ENCODE peak calls at places on chromosome 15, in seven cellular contexts. One of them, this sample, is unnamed.

GRCh38 chr15:39642011-39642640 is 61.2 kb downstream of the THBS1 start:
- DNase-seq in fibroblast of mammary gland: peak; percentile 55
- DNase-seq in Peyer's patch: no peak
- DNase-seq in Calu3: no peak
- DNase-seq in neural crest cell: no peak
- DNase-seq in RWPE1: peak; percentile 79
- DNase-seq in GM13976: no peak
- DNase-seq in this sample: no peak

GRCh38 chr15:90227816-90228772 is 5.6 kb downstream of the CIB1 start:
- DNase-seq in fibroblast of mammary gland: no peak
- DNase-seq in Peyer's patch: no peak
- DNase-seq in Calu3: no peak
- DNase-seq in neural crest cell: no peak
- DNase-seq in RWPE1: no peak
- DNase-seq in GM13976: no peak
- DNase-seq in this sample: no peak

GRCh38 chr15:27086146-27086545 is 115.2 kb downstream of the GABRG3 start:
- DNase-seq in fibroblast of mammary gland: no peak
- DNase-seq in Peyer's patch: no peak
- DNase-seq in Calu3: no peak
- DNase-seq in neural crest cell: peak; percentile 25
- DNase-seq in RWPE1: no peak
- DNase-seq in GM13976: no peak
- DNase-seq in this sample: no peak

GRCh38 chr15:34621675-34622074 is 38.2 kb upstream of the GOLGA8B start:
- DNase-seq in fibroblast of mammary gland: peak; percentile 48
- DNase-seq in Peyer's patch: no peak
- DNase-seq in Calu3: no peak
- DNase-seq in neural crest cell: no peak
- DNase-seq in RWPE1: peak; percentile 10
- DNase-seq in GM13976: peak; percentile 4
- DNase-seq in this sample: no peak

GRCh38 chr15:82159922-82160321 is 102.6 kb downstream of the EFL1 start:
- DNase-seq in fibroblast of mammary gland: peak; percentile 100
- DNase-seq in Peyer's patch: no peak
- DNase-seq in Calu3: no peak
- DNase-seq in neural crest cell: no peak
- DNase-seq in RWPE1: peak; percentile 64
- DNase-seq in GM13976: no peak
- DNase-seq in this sample: no peak

GRCh38 chr15:75042730-75043508 is 19.5 kb downstream of the PPCDC start:
- DNase-seq in fibroblast of mammary gland: peak; percentile 29
- DNase-seq in Peyer's patch: peak; percentile 96
- DNase-seq in Calu3: peak; percentile 96
- DNase-seq in neural crest cell: peak; percentile 25
- DNase-seq in RWPE1: no peak
- DNase-seq in GM13976: peak; percentile 90
- DNase-seq in this sample: no peak

GRCh38 chr15:71226536-71227455 is 111.5 kb downstream of the THSD4 start:
- DNase-seq in fibroblast of mammary gland: no peak
- DNase-seq in Peyer's patch: no peak
- DNase-seq in Calu3: no peak
- DNase-seq in neural crest cell: no peak
- DNase-seq in RWPE1: no peak
- DNase-seq in GM13976: no peak
- DNase-seq in this sample: no peak

GRCh38 chr15:51155906-51156305 is 61.2 kb upstream of the TNFAIP8L3 start:
- DNase-seq in fibroblast of mammary gland: no peak
- DNase-seq in Peyer's patch: no peak
- DNase-seq in Calu3: no peak
- DNase-seq in neural crest cell: no peak
- DNase-seq in RWPE1: no peak
- DNase-seq in GM13976: no peak
- DNase-seq in this sample: no peak

GRCh38 chr15:90038639-90039095 is 37.5 kb downstream of the ZNF710 start:
- DNase-seq in fibroblast of mammary gland: no peak
- DNase-seq in Peyer's patch: peak; percentile 22
- DNase-seq in Calu3: peak; percentile 41
- DNase-seq in neural crest cell: no peak
- DNase-seq in RWPE1: no peak
- DNase-seq in GM13976: no peak
- DNase-seq in this sample: no peak

GRCh38 chr15:44584162-44584749 is 47.3 kb downstream of the EIF3J start:
- DNase-seq in fibroblast of mammary gland: peak; percentile 53
- DNase-seq in Peyer's patch: peak; percentile 77
- DNase-seq in Calu3: peak; percentile 56
- DNase-seq in neural crest cell: no peak
- DNase-seq in RWPE1: no peak
- DNase-seq in GM13976: no peak
- DNase-seq in this sample: no peak

GRCh38 chr15:39657181-39657580 is 76.3 kb downstream of the THBS1 start:
- DNase-seq in fibroblast of mammary gland: peak; percentile 23
- DNase-seq in Peyer's patch: no peak
- DNase-seq in Calu3: no peak
- DNase-seq in neural crest cell: no peak
- DNase-seq in RWPE1: no peak
- DNase-seq in GM13976: no peak
- DNase-seq in this sample: no peak

GRCh38 chr15:78372880-78373279 is 32.7 kb downstream of the CRABP1 start:
- DNase-seq in fibroblast of mammary gland: no peak
- DNase-seq in Peyer's patch: peak; percentile 85
- DNase-seq in Calu3: peak; percentile 52
- DNase-seq in neural crest cell: no peak
- DNase-seq in RWPE1: peak; percentile 44
- DNase-seq in GM13976: no peak
- DNase-seq in this sample: no peak

GRCh38 chr15:25137013-25137412 is 182.2 kb downstream of the SNRPN start:
- DNase-seq in fibroblast of mammary gland: no peak
- DNase-seq in Peyer's patch: no peak
- DNase-seq in Calu3: no peak
- DNase-seq in neural crest cell: no peak
- DNase-seq in RWPE1: no peak
- DNase-seq in GM13976: no peak
- DNase-seq in this sample: no peak

DNA sequence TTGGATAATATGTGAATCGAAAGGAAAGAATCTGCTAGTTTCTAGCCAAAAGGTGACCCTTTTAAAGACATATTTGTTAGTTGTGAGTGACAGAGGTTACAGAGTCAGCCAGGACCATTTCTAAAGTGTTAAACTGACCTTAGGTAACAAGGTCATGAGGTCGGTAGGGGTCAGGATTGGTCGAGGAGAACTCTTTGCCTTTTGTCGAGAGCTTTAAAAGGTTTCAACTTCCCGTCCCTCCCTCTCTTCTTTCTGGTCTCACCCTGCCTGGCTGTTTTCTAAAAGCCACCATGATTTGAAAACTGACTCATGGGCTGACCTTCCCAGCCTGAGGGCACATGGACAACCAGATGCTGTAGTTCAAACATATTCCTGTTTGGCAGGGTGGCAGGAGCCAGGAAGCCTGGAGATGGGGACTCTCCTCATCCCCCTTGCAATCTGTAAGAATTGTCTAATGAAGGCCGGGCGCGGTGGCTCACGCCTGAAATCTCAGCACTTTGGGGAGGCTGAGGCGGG is 25.8 kb upstream of the PRTG start:
- DNase-seq in fibroblast of mammary gland: no peak
- DNase-seq in Peyer's patch: no peak
- DNase-seq in Calu3: no peak
- DNase-seq in neural crest cell: peak; percentile 33
- DNase-seq in RWPE1: no peak
- DNase-seq in GM13976: no peak
- DNase-seq in this sample: no peak
- TF ChIP-seq CTCF in fibroblast of mammary gland: no peak
- TF ChIP-seq CTCF in Peyer's patch: no peak
- TF ChIP-seq CTCF in Calu3: no peak
- TF ChIP-seq CTCF in neural crest cell: no peak
- TF ChIP-seq CTCF in RWPE1: no peak
- TF ChIP-seq CTCF in GM13976: no peak
- TF ChIP-seq CTCF in this sample: no peak

GRCh38 chr15:33313491-33313890 is 2.7 kb downstream of the RYR3 start:
- DNase-seq in fibroblast of mammary gland: no peak
- DNase-seq in Peyer's patch: no peak
- DNase-seq in Calu3: no peak
- DNase-seq in neural crest cell: no peak
- DNase-seq in RWPE1: peak; percentile 83
- DNase-seq in GM13976: no peak
- DNase-seq in this sample: no peak

GRCh38 chr15:33311312-33311971 is 675 bp downstream of the RYR3 start:
- DNase-seq in fibroblast of mammary gland: no peak
- DNase-seq in Peyer's patch: no peak
- DNase-seq in Calu3: no peak
- DNase-seq in neural crest cell: peak; percentile 11
- DNase-seq in RWPE1: no peak
- DNase-seq in GM13976: no peak
- DNase-seq in this sample: no peak

GRCh38 chr15:33310481-33311311 is at the start of gene RYR3:
- DNase-seq in fibroblast of mammary gland: peak; percentile 16
- DNase-seq in Peyer's patch: no peak
- DNase-seq in Calu3: no peak
- DNase-seq in neural crest cell: peak; percentile 26
- DNase-seq in RWPE1: no peak
- DNase-seq in GM13976: no peak
- DNase-seq in this sample: peak; percentile 67

GRCh38 chr15:33315044-33315443 is 4.3 kb downstream of the RYR3 start:
- DNase-seq in fibroblast of mammary gland: no peak
- DNase-seq in Peyer's patch: no peak
- DNase-seq in Calu3: no peak
- DNase-seq in neural crest cell: no peak
- DNase-seq in RWPE1: no peak
- DNase-seq in GM13976: no peak
- DNase-seq in this sample: no peak

DNA sequence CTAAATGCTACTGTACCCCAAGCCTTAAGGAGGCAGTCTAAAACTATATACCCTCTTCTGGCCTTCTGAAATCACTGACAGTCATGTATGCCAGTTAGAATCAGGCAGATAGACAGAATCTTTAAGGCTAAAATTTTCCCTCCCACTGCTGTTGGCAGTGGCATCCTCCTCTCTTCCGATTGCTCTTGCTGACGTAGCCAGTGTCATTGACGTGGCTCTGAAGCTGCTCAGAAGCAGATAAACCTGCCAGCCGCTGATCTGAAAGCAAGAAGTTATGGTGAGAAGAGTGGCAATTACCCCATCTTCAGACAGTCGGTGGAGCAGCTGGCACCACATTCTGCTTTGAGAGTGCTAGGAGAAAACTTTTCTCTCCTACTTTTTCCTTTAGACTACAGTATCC is 3.3 kb downstream of the RYR3 start:
- DNase-seq in fibroblast of mammary gland: no peak
- DNase-seq in Peyer's patch: no peak
- DNase-seq in Calu3: no peak
- DNase-seq in neural crest cell: no peak
- DNase-seq in RWPE1: no peak
- DNase-seq in GM13976: no peak
- DNase-seq in this sample: no peak
- TF ChIP-seq CTCF in fibroblast of mammary gland: no peak
- TF ChIP-seq CTCF in Peyer's patch: no peak
- TF ChIP-seq CTCF in Calu3: no peak
- TF ChIP-seq CTCF in neural crest cell: no peak
- TF ChIP-seq CTCF in RWPE1: no peak
- TF ChIP-seq CTCF in GM13976: no peak
- TF ChIP-seq CTCF in this sample: no peak

DNA sequence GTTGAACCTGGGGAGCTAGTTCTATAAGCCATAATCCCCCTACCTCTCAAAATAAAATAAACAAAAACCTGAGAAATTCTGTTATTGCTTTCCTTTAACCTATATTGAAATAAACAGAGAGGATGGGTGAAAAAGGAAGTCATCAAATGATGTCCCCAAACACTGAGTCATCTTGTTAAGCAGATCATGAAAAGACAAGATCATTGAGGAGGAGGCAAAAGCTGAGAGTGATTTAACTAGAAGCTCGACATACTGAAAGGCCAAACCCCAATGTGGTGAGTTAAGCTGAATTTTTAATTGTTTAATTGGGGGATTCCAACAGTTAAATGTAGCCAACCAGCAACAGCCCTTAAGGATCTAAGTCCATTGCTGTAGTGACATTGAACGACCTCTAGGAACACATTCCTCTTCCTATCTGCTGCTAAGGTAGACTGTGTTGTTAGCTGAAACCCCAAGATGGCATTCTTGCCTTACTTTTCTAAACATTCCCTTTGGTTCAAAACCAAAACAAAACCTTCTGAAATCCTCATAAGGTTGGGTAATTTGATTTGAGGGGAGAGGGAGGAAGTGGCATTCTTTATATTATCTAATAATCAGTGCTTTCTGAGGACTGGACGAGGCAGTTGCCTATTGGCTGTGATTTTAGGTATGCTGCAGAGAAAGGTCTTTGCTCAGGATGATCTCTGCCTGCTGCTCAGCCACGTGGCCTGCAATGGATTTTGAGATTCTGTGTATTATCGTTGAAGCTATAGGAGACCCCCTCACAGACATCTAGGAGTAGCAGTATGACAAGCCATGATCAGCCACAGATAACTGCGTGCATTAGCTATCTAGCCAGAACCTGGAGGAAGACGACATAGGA is 62.7 kb upstream of the BNIP2 start:
- DNase-seq in fibroblast of mammary gland: peak; percentile 16
- DNase-seq in Peyer's patch: no peak
- DNase-seq in Calu3: no peak
- DNase-seq in neural crest cell: no peak
- DNase-seq in RWPE1: peak; percentile 33
- DNase-seq in GM13976: no peak
- DNase-seq in this sample: no peak
- TF ChIP-seq CTCF in fibroblast of mammary gland: peak; percentile 24
- TF ChIP-seq CTCF in Peyer's patch: no peak
- TF ChIP-seq CTCF in Calu3: peak; percentile 35
- TF ChIP-seq CTCF in neural crest cell: peak; percentile 55
- TF ChIP-seq CTCF in RWPE1: peak; percentile 24
- TF ChIP-seq CTCF in GM13976: no peak
- TF ChIP-seq CTCF in this sample: no peak

DNA sequence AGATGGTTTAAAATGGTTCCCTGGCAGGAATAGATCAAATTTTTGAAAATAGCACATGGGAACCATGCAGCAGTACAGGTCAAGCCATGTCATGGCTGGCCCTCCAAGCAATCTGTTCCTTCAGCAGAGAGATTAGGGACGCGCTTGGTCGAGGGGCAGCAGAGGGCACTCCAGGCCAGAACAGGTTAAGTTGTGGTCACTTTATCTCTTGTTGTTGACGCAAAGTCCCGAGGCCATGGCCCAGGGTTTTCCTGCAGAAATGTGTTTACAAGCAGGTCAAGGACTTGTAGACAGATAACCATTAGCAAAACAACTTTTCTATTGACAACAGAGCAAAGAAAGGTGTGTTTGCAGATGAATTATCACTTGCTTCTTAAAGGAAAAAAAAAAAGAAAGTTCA is 570.0 kb upstream of the NR2F2 start:
- DNase-seq in fibroblast of mammary gland: peak; percentile 21
- DNase-seq in Peyer's patch: no peak
- DNase-seq in Calu3: peak; percentile 35
- DNase-seq in neural crest cell: peak; percentile 37
- DNase-seq in RWPE1: no peak
- DNase-seq in GM13976: no peak
- DNase-seq in this sample: no peak
- TF ChIP-seq CTCF in fibroblast of mammary gland: no peak
- TF ChIP-seq CTCF in Peyer's patch: no peak
- TF ChIP-seq CTCF in Calu3: no peak
- TF ChIP-seq CTCF in neural crest cell: no peak
- TF ChIP-seq CTCF in RWPE1: no peak
- TF ChIP-seq CTCF in GM13976: peak; percentile 20
- TF ChIP-seq CTCF in this sample: no peak

GRCh38 chr15:66504563-66505429 is at the start of the genes RPL4 and ZWILCH:
- DNase-seq in fibroblast of mammary gland: peak; percentile 86
- DNase-seq in Peyer's patch: peak; percentile 91
- DNase-seq in Calu3: peak; percentile 83
- DNase-seq in neural crest cell: peak; percentile 59
- DNase-seq in RWPE1: peak; percentile 83
- DNase-seq in GM13976: peak; percentile 82
- DNase-seq in this sample: no peak
- TF ChIP-seq CTCF in fibroblast of mammary gland: no peak
- TF ChIP-seq CTCF in Peyer's patch: peak; percentile 33
- TF ChIP-seq CTCF in Calu3: no peak
- TF ChIP-seq CTCF in neural crest cell: no peak
- TF ChIP-seq CTCF in RWPE1: no peak
- TF ChIP-seq CTCF in GM13976: no peak
- TF ChIP-seq CTCF in this sample: no peak